ENCODE peak calls at places on chromosomes 12 and 14, in ten cellular contexts. H is HepG2, Q is body of pancreas, T is right lobe of liver, W is GM12878, P is A549, D is HCT116, U is upper lobe of left lung, M is gastrocnemius medialis, N is IMR-90. R is an unnamed sample.

GRCh38 chr12:115204957-115205754 is 521.2 kb upstream of the TBX3 start:
- ATAC-seq in H (no peak), Q (no peak), T (no peak), W (no peak), P (no peak), D (peak; percentile 36), U (no peak), M (no peak), N (peak; percentile 42), R (no peak)

GRCh38 chr12:96720363-96720705 is 186.7 kb upstream of the NEDD1 start:
- ATAC-seq in H (peak; percentile 99), Q (peak; percentile 62), T (peak; percentile 92), W (peak; percentile 65), P (peak; percentile 95), D (peak; percentile 62), U (peak; percentile 38), M (no peak), N (peak; percentile 48), R (peak; percentile 16)

GRCh38 chr14:52937869-52938268 is 13.0 kb downstream of the FERMT2 start:
- ATAC-seq in H (no peak), Q (no peak), T (no peak), W (no peak), P (no peak), D (no peak), U (no peak), M (no peak), N (no peak), R (no peak)

GRCh38 chr14:32933943-32934890 is 4.5 kb upstream of the NPAS3 start:
- ATAC-seq in H (peak; percentile 55), Q (no peak), T (peak; percentile 43), W (no peak), P (peak; percentile 57), D (no peak), U (peak; percentile 31), M (no peak), N (no peak), R (no peak)

GRCh38 chr14:88228519-88229236 is 94.4 kb downstream of the KCNK10 start:
- ATAC-seq in H (no peak), Q (no peak), T (no peak), W (no peak), P (no peak), D (no peak), U (no peak), M (no peak), N (no peak), R (no peak)

GRCh38 chr12:95277139-95277538 is 59.5 kb downstream of the VEZT start:
- ATAC-seq in H (no peak), Q (no peak), T (no peak), W (no peak), P (peak; percentile 40), D (no peak), U (no peak), M (no peak), N (peak; percentile 97), R (no peak)

GRCh38 chr12:131786331-131786730 is 41.9 kb upstream of the MMP17 start:
- ATAC-seq in H (peak; percentile 28), Q (no peak), T (no peak), W (no peak), P (peak; percentile 17), D (no peak), U (peak; percentile 23), M (no peak), N (no peak), R (no peak)

GRCh38 chr12:118185602-118186397 is 49.9 kb downstream of the PEBP1 start:
- ATAC-seq in H (no peak), Q (no peak), T (no peak), W (peak; percentile 50), P (no peak), D (no peak), U (no peak), M (no peak), N (no peak), R (no peak)

GRCh38 chr12:22518067-22518719 is 26.1 kb downstream of the C2CD5 start:
- ATAC-seq in H (no peak), Q (peak; percentile 81), T (peak; percentile 90), W (no peak), P (no peak), D (no peak), U (no peak), M (no peak), N (no peak), R (no peak)

GRCh38 chr12:11697670-11698387 is 48.4 kb downstream of the ETV6 start:
- ATAC-seq in H (no peak), Q (no peak), T (peak; percentile 65), W (no peak), P (no peak), D (no peak), U (peak; percentile 57), M (no peak), N (no peak), R (peak; percentile 61)

GRCh38 chr14:50232276-50232642 is 881 bp upstream of the SOS2 start:
- ATAC-seq in H (peak; percentile 60), Q (no peak), T (no peak), W (no peak), P (peak; percentile 45), D (peak; percentile 4), U (no peak), M (peak; percentile 9), N (no peak), R (no peak)

GRCh38 chr14:65373011-65373670 is 39.4 kb upstream of the FUT8 start:
- ATAC-seq in H (peak; percentile 62), Q (peak; percentile 48), T (no peak), W (peak; percentile 37), P (no peak), D (no peak), U (no peak), M (peak; percentile 41), N (no peak), R (no peak)

GRCh38 chr14:34930591-34931069 is 52.2 kb upstream of the SRP54 start:
- ATAC-seq in H (no peak), Q (no peak), T (peak; percentile 57), W (peak; percentile 83), P (no peak), D (no peak), U (no peak), M (no peak), N (no peak), R (no peak)

DNA sequence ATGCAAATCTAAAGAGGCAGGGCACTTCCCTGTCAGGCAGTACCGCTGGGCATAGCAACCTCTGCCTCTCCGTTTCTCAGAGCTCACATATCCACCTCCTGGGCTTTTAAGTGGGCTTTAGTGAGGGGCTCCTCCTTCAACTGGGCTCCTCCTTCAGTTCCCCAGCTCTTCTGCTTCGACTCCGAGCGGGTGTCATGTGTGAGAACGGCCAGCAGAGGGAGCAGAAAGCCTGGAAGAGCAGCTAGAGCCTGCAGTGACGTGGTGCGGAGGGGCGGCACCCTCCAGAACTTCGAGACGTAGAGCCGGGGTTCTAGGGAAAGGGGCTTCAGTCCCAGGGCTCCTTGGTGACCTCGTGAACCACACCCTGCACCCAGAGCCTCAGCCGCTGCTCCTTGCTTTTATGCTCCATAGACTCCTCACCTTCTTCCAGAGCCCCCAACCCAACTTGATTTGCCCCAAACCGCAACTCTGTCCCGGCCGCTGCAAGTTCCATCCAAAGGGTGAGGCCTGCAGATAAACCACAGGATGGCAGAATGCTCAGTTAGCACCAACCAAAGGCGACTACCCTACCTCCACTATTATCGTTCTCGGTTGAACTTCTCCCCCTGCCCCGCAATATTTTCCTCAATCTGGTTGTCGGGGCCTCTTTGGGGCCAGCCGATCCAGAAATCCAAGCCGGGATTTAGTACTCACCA is 383 bp upstream of the GLI1 start:
- ATAC-seq in H (peak; percentile 22), Q (peak; percentile 80), T (peak; percentile 42), W (peak; percentile 69), P (peak; percentile 58), D (peak; percentile 63), U (peak; percentile 91), M (peak; percentile 69), N (peak; percentile 67), R (peak; percentile 78)
- TF ChIP-seq POLR2A in H (no peak), Q (peak; percentile 22), T (peak; percentile 89), W (peak; percentile 70), P (peak; percentile 53), D (peak; percentile 51), U (no peak), M (peak; percentile 35), N (peak; percentile 62), R (no peak)

GRCh38 chr14:91837076-91837475 is 30.3 kb downstream of the TC2N start:
- ATAC-seq in H (no peak), Q (no peak), T (no peak), W (no peak), P (no peak), D (no peak), U (no peak), M (no peak), N (no peak), R (no peak)

GRCh38 chr14:91831337-91831736 is 36.0 kb downstream of the TC2N start:
- ATAC-seq in H (no peak), Q (no peak), T (no peak), W (no peak), P (no peak), D (no peak), U (no peak), M (no peak), N (no peak), R (no peak)

GRCh38 chr14:91835920-91836843 is 31.2 kb downstream of the TC2N start:
- ATAC-seq in H (peak; percentile 72), Q (peak; percentile 92), T (peak; percentile 89), W (peak; percentile 90), P (peak; percentile 99), D (peak; percentile 97), U (peak; percentile 92), M (peak; percentile 79), N (peak; percentile 79), R (peak; percentile 88)

GRCh38 chr14:91834571-91834970 is 32.8 kb downstream of the TC2N start:
- ATAC-seq in H (no peak), Q (no peak), T (no peak), W (no peak), P (no peak), D (no peak), U (no peak), M (no peak), N (no peak), R (no peak)

GRCh38 chr14:91835197-91835919 is 32.0 kb downstream of the TC2N start:
- ATAC-seq in H (no peak), Q (peak; percentile 9), T (peak; percentile 10), W (peak; percentile 57), P (no peak), D (no peak), U (no peak), M (peak; percentile 39), N (no peak), R (peak; percentile 29)
- H3K27ac ChIP-seq in H (no peak overlapping the region), Q (peak overlapping the region; percentile 99), T (peak overlapping the region; percentile 30), W (no peak overlapping the region), P (no peak overlapping the region), D (no peak overlapping the region), U (peak overlapping the region; percentile 88), M (peak overlapping the region; percentile 65), N (no peak overlapping the region), R (peak overlapping the region; percentile 86)

DNA sequence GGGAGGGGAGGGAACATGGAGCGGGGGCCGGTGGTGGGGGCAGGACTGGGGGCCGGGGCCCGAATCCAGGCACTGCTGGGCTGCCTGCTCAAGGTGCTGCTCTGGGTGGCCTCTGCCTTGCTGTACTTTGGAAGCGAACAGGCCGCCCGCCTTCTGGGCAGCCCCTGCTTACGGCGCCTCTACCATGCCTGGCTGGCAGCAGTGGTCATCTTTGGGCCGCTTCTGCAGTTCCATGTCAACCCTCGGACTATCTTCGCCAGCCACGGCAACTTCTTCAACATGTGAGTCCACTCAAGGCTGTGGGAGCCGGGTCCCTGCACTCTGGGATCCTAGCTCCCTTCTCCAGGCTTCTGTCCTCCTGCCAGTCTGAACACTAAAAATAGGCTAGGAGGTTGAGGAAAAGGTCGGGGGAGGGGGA is 1.1 kb downstream of the FITM1 start:
- ATAC-seq in H (peak; percentile 0), Q (no peak), T (peak; percentile 1), W (no peak), P (no peak), D (no peak), U (no peak), M (peak; percentile 58), N (no peak), R (no peak)
- TF ChIP-seq POLR2A in H (no peak), Q (no peak), T (no peak), W (no peak), P (no peak), D (no peak), U (no peak), M (no peak), N (no peak), R (no peak)

GRCh38 chr12:110035534-110036104 is 12.7 kb downstream of the C12orf76 start:
- ATAC-seq in H (no peak), Q (no peak), T (no peak), W (no peak), P (no peak), D (no peak), U (no peak), M (no peak), N (no peak), R (no peak)
- H3K27ac ChIP-seq in H (peak overlapping the region; percentile 75), Q (no peak overlapping the region), T (no peak overlapping the region), W (no peak overlapping the region), P (peak overlapping the region; percentile 0), D (no peak overlapping the region), U (no peak overlapping the region), M (no peak overlapping the region), N (no peak overlapping the region), R (no peak overlapping the region)

R was measured in gastroesophageal sphincter.